ENCODE peak calls at places on chromosomes 11 and 22, in eight cellular contexts. One of them, this sample, is unnamed.

GRCh38 chr11:118933486-118933885 is 7.8 kb upstream of the BCL9L start:
- DNase-seq in T-helper 9 cell: no peak
- DNase-seq in T-helper 2 cell: no peak
- DNase-seq in activated CD4-positive, alpha-beta T cell treated with anti-CD3 and anti-CD28 coated beads for 24 hours: no peak
- DNase-seq in adrenal gland: peak
- DNase-seq in activated gamma-delta T cell treated with anti-CD3 and anti-CD28 coated beads, Interleukin-2, amount 50 U/mL, for 16 hours: no peak
- DNase-seq in T-helper 1 cell: no peak
- DNase-seq in amniotic stem cell: no peak
- DNase-seq in this sample: no peak

GRCh38 chr11:59145534-59145933 is 2.9 kb downstream of the FAM111A start:
- DNase-seq in activated gamma-delta T cell treated with anti-CD3 and anti-CD28 coated beads, Interleukin-2, amount 50 U/mL, for 16 hours: no peak
- DNase-seq in amniotic stem cell: peak
- DNase-seq in T-helper 9 cell: no peak
- DNase-seq in T-helper 1 cell: no peak
- DNase-seq in T-helper 2 cell: no peak
- DNase-seq in activated CD4-positive, alpha-beta T cell treated with anti-CD3 and anti-CD28 coated beads for 24 hours: no peak
- DNase-seq in adrenal gland: no peak
- DNase-seq in this sample: no peak

GRCh38 chr11:99098258-99098657 is 77.5 kb downstream of the CNTN5 start:
- DNase-seq in activated CD4-positive, alpha-beta T cell treated with anti-CD3 and anti-CD28 coated beads for 24 hours: no peak
- DNase-seq in T-helper 9 cell: no peak
- DNase-seq in T-helper 1 cell: no peak
- DNase-seq in activated gamma-delta T cell treated with anti-CD3 and anti-CD28 coated beads, Interleukin-2, amount 50 U/mL, for 16 hours: no peak
- DNase-seq in adrenal gland: no peak
- DNase-seq in T-helper 2 cell: no peak
- DNase-seq in amniotic stem cell: no peak
- DNase-seq in this sample: no peak

GRCh38 chr11:117095301-117096139 is 2.7 kb downstream of the SIK3 start:
- DNase-seq in adrenal gland: no peak
- DNase-seq in activated CD4-positive, alpha-beta T cell treated with anti-CD3 and anti-CD28 coated beads for 24 hours: no peak
- DNase-seq in activated gamma-delta T cell treated with anti-CD3 and anti-CD28 coated beads, Interleukin-2, amount 50 U/mL, for 16 hours: no peak
- DNase-seq in T-helper 1 cell: no peak
- DNase-seq in T-helper 2 cell: no peak
- DNase-seq in amniotic stem cell: no peak
- DNase-seq in T-helper 9 cell: no peak
- DNase-seq in this sample: no peak

GRCh38 chr11:73226297-73227006 is 8.4 kb downstream of the P2RY2 start:
- DNase-seq in activated gamma-delta T cell treated with anti-CD3 and anti-CD28 coated beads, Interleukin-2, amount 50 U/mL, for 16 hours: no peak
- DNase-seq in activated CD4-positive, alpha-beta T cell treated with anti-CD3 and anti-CD28 coated beads for 24 hours: no peak
- DNase-seq in adrenal gland: no peak
- DNase-seq in T-helper 9 cell: no peak
- DNase-seq in amniotic stem cell: no peak
- DNase-seq in T-helper 2 cell: no peak
- DNase-seq in T-helper 1 cell: no peak
- DNase-seq in this sample: no peak

GRCh38 chr11:85307381-85307780 is 319.8 kb downstream of the DLG2 start:
- DNase-seq in amniotic stem cell: no peak
- DNase-seq in T-helper 2 cell: no peak
- DNase-seq in T-helper 9 cell: no peak
- DNase-seq in T-helper 1 cell: no peak
- DNase-seq in activated CD4-positive, alpha-beta T cell treated with anti-CD3 and anti-CD28 coated beads for 24 hours: no peak
- DNase-seq in adrenal gland: no peak
- DNase-seq in activated gamma-delta T cell treated with anti-CD3 and anti-CD28 coated beads, Interleukin-2, amount 50 U/mL, for 16 hours: no peak
- DNase-seq in this sample: no peak

GRCh38 chr11:19380375-19380774 is 139.6 kb upstream of the E2F8 start:
- DNase-seq in T-helper 9 cell: no peak
- DNase-seq in T-helper 2 cell: no peak
- DNase-seq in amniotic stem cell: peak
- DNase-seq in activated gamma-delta T cell treated with anti-CD3 and anti-CD28 coated beads, Interleukin-2, amount 50 U/mL, for 16 hours: no peak
- DNase-seq in T-helper 1 cell: no peak
- DNase-seq in adrenal gland: peak
- DNase-seq in activated CD4-positive, alpha-beta T cell treated with anti-CD3 and anti-CD28 coated beads for 24 hours: no peak
- DNase-seq in this sample: no peak

GRCh38 chr11:116925050-116925449 is 87.6 kb upstream of the APOA1 start:
- DNase-seq in T-helper 9 cell: no peak
- DNase-seq in activated gamma-delta T cell treated with anti-CD3 and anti-CD28 coated beads, Interleukin-2, amount 50 U/mL, for 16 hours: no peak
- DNase-seq in amniotic stem cell: no peak
- DNase-seq in T-helper 2 cell: no peak
- DNase-seq in adrenal gland: no peak
- DNase-seq in T-helper 1 cell: no peak
- DNase-seq in activated CD4-positive, alpha-beta T cell treated with anti-CD3 and anti-CD28 coated beads for 24 hours: no peak
- DNase-seq in this sample: no peak

GRCh38 chr11:130180491-130180890 is 20.9 kb downstream of the ST14 start:
- DNase-seq in adrenal gland: peak
- DNase-seq in amniotic stem cell: no peak
- DNase-seq in T-helper 9 cell: no peak
- DNase-seq in activated gamma-delta T cell treated with anti-CD3 and anti-CD28 coated beads, Interleukin-2, amount 50 U/mL, for 16 hours: no peak
- DNase-seq in T-helper 2 cell: no peak
- DNase-seq in T-helper 1 cell: no peak
- DNase-seq in activated CD4-positive, alpha-beta T cell treated with anti-CD3 and anti-CD28 coated beads for 24 hours: no peak
- DNase-seq in this sample: no peak

GRCh38 chr22:47128216-47129215 is 366.1 kb downstream of the TBC1D22A start:
- DNase-seq in T-helper 2 cell: no peak
- DNase-seq in T-helper 1 cell: no peak
- DNase-seq in activated CD4-positive, alpha-beta T cell treated with anti-CD3 and anti-CD28 coated beads for 24 hours: no peak
- DNase-seq in adrenal gland: no peak
- DNase-seq in amniotic stem cell: no peak
- DNase-seq in activated gamma-delta T cell treated with anti-CD3 and anti-CD28 coated beads, Interleukin-2, amount 50 U/mL, for 16 hours: no peak
- DNase-seq in T-helper 9 cell: no peak
- DNase-seq in this sample: no peak

GRCh38 chr11:69308531-69308930 is 14.6 kb downstream of the MYEOV start:
- DNase-seq in T-helper 9 cell: no peak
- DNase-seq in activated gamma-delta T cell treated with anti-CD3 and anti-CD28 coated beads, Interleukin-2, amount 50 U/mL, for 16 hours: no peak
- DNase-seq in adrenal gland: no peak
- DNase-seq in amniotic stem cell: no peak
- DNase-seq in T-helper 2 cell: no peak
- DNase-seq in activated CD4-positive, alpha-beta T cell treated with anti-CD3 and anti-CD28 coated beads for 24 hours: no peak
- DNase-seq in T-helper 1 cell: no peak
- DNase-seq in this sample: no peak

GRCh38 chr11:19499999-19500398 is 212.6 kb upstream of the NAV2 start:
- DNase-seq in adrenal gland: no peak
- DNase-seq in T-helper 2 cell: no peak
- DNase-seq in activated CD4-positive, alpha-beta T cell treated with anti-CD3 and anti-CD28 coated beads for 24 hours: no peak
- DNase-seq in T-helper 1 cell: no peak
- DNase-seq in T-helper 9 cell: no peak
- DNase-seq in amniotic stem cell: no peak
- DNase-seq in activated gamma-delta T cell treated with anti-CD3 and anti-CD28 coated beads, Interleukin-2, amount 50 U/mL, for 16 hours: no peak
- DNase-seq in this sample: no peak

GRCh38 chr11:128179049-128179448 is 408.3 kb downstream of the ETS1 start:
- DNase-seq in activated CD4-positive, alpha-beta T cell treated with anti-CD3 and anti-CD28 coated beads for 24 hours: no peak
- DNase-seq in adrenal gland: no peak
- DNase-seq in T-helper 1 cell: no peak
- DNase-seq in T-helper 9 cell: no peak
- DNase-seq in amniotic stem cell: no peak
- DNase-seq in T-helper 2 cell: no peak
- DNase-seq in activated gamma-delta T cell treated with anti-CD3 and anti-CD28 coated beads, Interleukin-2, amount 50 U/mL, for 16 hours: no peak
- DNase-seq in this sample: no peak

GRCh38 chr22:46609724-46610161 is 10.4 kb upstream of the GRAMD4 start:
- DNase-seq in T-helper 9 cell: no peak
- DNase-seq in T-helper 2 cell: no peak
- DNase-seq in T-helper 1 cell: no peak
- DNase-seq in amniotic stem cell: no peak
- DNase-seq in adrenal gland: no peak
- DNase-seq in activated gamma-delta T cell treated with anti-CD3 and anti-CD28 coated beads, Interleukin-2, amount 50 U/mL, for 16 hours: no peak
- DNase-seq in activated CD4-positive, alpha-beta T cell treated with anti-CD3 and anti-CD28 coated beads for 24 hours: no peak
- DNase-seq in this sample: no peak

GRCh38 chr11:74923125-74923524 is 25.8 kb downstream of the XRRA1 start:
- DNase-seq in amniotic stem cell: no peak
- DNase-seq in T-helper 9 cell: no peak
- DNase-seq in adrenal gland: no peak
- DNase-seq in activated gamma-delta T cell treated with anti-CD3 and anti-CD28 coated beads, Interleukin-2, amount 50 U/mL, for 16 hours: no peak
- DNase-seq in activated CD4-positive, alpha-beta T cell treated with anti-CD3 and anti-CD28 coated beads for 24 hours: no peak
- DNase-seq in T-helper 1 cell: no peak
- DNase-seq in T-helper 2 cell: no peak
- DNase-seq in this sample: no peak

GRCh38 chr11:102139081-102139498 is 28.8 kb downstream of the YAP1 start:
- DNase-seq in adrenal gland: no peak
- DNase-seq in activated gamma-delta T cell treated with anti-CD3 and anti-CD28 coated beads, Interleukin-2, amount 50 U/mL, for 16 hours: no peak
- DNase-seq in amniotic stem cell: peak
- DNase-seq in activated CD4-positive, alpha-beta T cell treated with anti-CD3 and anti-CD28 coated beads for 24 hours: no peak
- DNase-seq in T-helper 9 cell: no peak
- DNase-seq in T-helper 1 cell: no peak
- DNase-seq in T-helper 2 cell: no peak
- DNase-seq in this sample: no peak

GRCh38 chr11:10925149-10925926 is 67.5 kb upstream of the ZBED5 start:
- DNase-seq in activated CD4-positive, alpha-beta T cell treated with anti-CD3 and anti-CD28 coated beads for 24 hours: no peak
- DNase-seq in T-helper 1 cell: no peak
- DNase-seq in T-helper 2 cell: no peak
- DNase-seq in amniotic stem cell: no peak
- DNase-seq in activated gamma-delta T cell treated with anti-CD3 and anti-CD28 coated beads, Interleukin-2, amount 50 U/mL, for 16 hours: no peak
- DNase-seq in adrenal gland: no peak
- DNase-seq in T-helper 9 cell: no peak
- DNase-seq in this sample: no peak

GRCh38 chr22:43862074-43862881 is at the start of gene SULT4A1:
- DNase-seq in T-helper 1 cell: no peak
- DNase-seq in T-helper 2 cell: no peak
- DNase-seq in amniotic stem cell: no peak
- DNase-seq in adrenal gland: no peak
- DNase-seq in activated CD4-positive, alpha-beta T cell treated with anti-CD3 and anti-CD28 coated beads for 24 hours: no peak
- DNase-seq in activated gamma-delta T cell treated with anti-CD3 and anti-CD28 coated beads, Interleukin-2, amount 50 U/mL, for 16 hours: no peak
- DNase-seq in T-helper 9 cell: no peak
- DNase-seq in this sample: no peak

This sample was measured in H1.